ENCODE peak calls at places on chromosomes 13 and 19, in four cellular contexts. One of them, this sample, is unnamed. For H4K20me1, the result is how much of the 10 kb centered on the place peaks cover.

GRCh38 chr13:78609464-78610205 is 6.3 kb upstream of the POU4F1 start:
- DNase-seq in K562: no peak
- DNase-seq in PC-3: no peak
- DNase-seq in fibroblast of lung: no peak
- DNase-seq in this sample: peak

GRCh38 chr19:54114340-54114826 is 1.1 kb downstream of the TFPT start:
- DNase-seq in K562: no peak
- DNase-seq in PC-3: peak
- DNase-seq in fibroblast of lung: peak
- DNase-seq in this sample: peak

GRCh38 chr19:1566392-1567115 is 1.6 kb downstream of the MEX3D start:
- DNase-seq in K562: peak
- DNase-seq in PC-3: peak
- DNase-seq in fibroblast of lung: peak
- DNase-seq in this sample: peak

GRCh38 chr13:43848250-43848649 is 31.3 kb downstream of the CCDC122 start:
- DNase-seq in K562: no peak
- DNase-seq in PC-3: peak
- DNase-seq in fibroblast of lung: peak
- DNase-seq in this sample: peak

GRCh38 chr19:917323-918151 is at the start of gene KISS1R:
- DNase-seq in K562: peak
- DNase-seq in PC-3: peak
- DNase-seq in fibroblast of lung: no peak
- DNase-seq in this sample: peak

GRCh38 chr13:40169476-40169875 is 497.0 kb downstream of the FOXO1 start:
- DNase-seq in K562: no peak
- DNase-seq in PC-3: no peak
- DNase-seq in fibroblast of lung: no peak
- DNase-seq in this sample: peak

GRCh38 chr19:48933382-48933932 is at the start of gene DHDH:
- DNase-seq in K562: peak
- DNase-seq in PC-3: peak
- DNase-seq in fibroblast of lung: peak
- DNase-seq in this sample: peak

GRCh38 chr13:100946588-100946987 is 272.0 kb upstream of the TMTC4 start:
- DNase-seq in K562: no peak
- DNase-seq in PC-3: no peak
- DNase-seq in fibroblast of lung: no peak
- DNase-seq in this sample: no peak

GRCh38 chr19:19115954-19116353 is 22.3 kb downstream of the TMEM161A start:
- DNase-seq in K562: peak
- DNase-seq in PC-3: peak
- DNase-seq in fibroblast of lung: no peak
- DNase-seq in this sample: peak

GRCh38 chr13:42017264-42017663 is 31.2 kb upstream of the DGKH start:
- DNase-seq in K562: no peak
- DNase-seq in PC-3: peak
- DNase-seq in fibroblast of lung: no peak
- DNase-seq in this sample: no peak

GRCh38 chr13:28040977-28041376 is 52.5 kb upstream of the URAD start:
- DNase-seq in K562: no peak
- DNase-seq in PC-3: no peak
- DNase-seq in fibroblast of lung: no peak
- DNase-seq in this sample: no peak

GRCh38 chr19:5624741-5625140 is 1.9 kb downstream of the SAFB start:
- DNase-seq in K562: no peak
- DNase-seq in PC-3: no peak
- DNase-seq in fibroblast of lung: no peak
- DNase-seq in this sample: peak

GRCh38 chr13:59038824-59039223 is 1124.9 kb downstream of the DIAPH3 start:
- DNase-seq in K562: no peak
- DNase-seq in PC-3: peak
- DNase-seq in fibroblast of lung: peak
- DNase-seq in this sample: no peak

DNA sequence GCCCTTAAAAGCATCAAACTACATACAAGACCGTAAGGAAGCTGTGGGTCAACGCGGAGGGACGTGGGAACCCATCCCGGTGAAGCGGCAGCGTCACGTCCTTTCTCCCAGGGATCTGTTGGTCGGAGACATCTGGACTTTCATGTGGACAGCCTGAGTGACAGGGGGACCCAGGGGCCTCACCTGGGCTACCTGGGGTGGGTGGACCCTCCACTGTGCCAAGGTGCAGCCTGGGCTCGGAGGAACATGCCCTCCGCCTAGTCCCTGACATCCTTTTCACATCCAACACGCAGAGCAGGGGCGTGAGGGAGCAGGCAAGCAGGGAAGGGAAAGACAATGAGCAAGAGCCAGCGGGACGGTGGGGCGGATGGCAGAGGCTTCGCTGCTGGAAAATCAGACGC is 13.8 kb upstream of the GARIN5A start:
- DNase-seq in K562: no peak
- DNase-seq in PC-3: no peak
- DNase-seq in fibroblast of lung: no peak
- DNase-seq in this sample: no peak
- H3K4me3 ChIP-seq in K562: no peak
- H3K4me3 ChIP-seq in PC-3: no peak
- H3K4me3 ChIP-seq in fibroblast of lung: no peak
- H3K4me3 ChIP-seq in this sample: no peak

DNA sequence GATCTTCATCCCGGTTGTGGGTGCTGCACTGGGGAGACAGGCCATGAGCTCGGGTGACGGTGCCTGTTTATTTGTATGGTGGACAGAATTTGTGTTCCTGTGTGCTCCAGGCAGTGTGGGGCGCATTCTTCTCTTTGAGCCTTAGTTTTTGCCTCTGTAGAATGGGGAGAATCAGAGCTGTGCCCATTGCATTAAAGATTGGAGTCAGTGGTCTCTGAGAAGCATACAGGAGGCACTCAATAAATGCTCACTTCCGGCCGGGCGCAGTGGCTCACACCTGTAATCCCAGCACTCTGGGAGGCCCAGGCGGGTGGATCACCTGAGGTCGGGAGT is 23.0 kb downstream of the NFIC start:
- DNase-seq in K562: no peak
- DNase-seq in PC-3: no peak
- DNase-seq in fibroblast of lung: no peak
- DNase-seq in this sample: no peak
- H4K20me1 ChIP-seq in K562: under half
- H4K20me1 ChIP-seq in PC-3: under half
- H4K20me1 ChIP-seq in fibroblast of lung: under half
- H4K20me1 ChIP-seq in this sample: under half

GRCh38 chr19:47658431-47659383 is 49.8 kb downstream of the BICRA start:
- DNase-seq in K562: no peak
- DNase-seq in PC-3: no peak
- DNase-seq in fibroblast of lung: peak
- DNase-seq in this sample: no peak
- H3K4me2 ChIP-seq in K562: no peak
- H3K4me2 ChIP-seq in PC-3: no peak
- H3K4me2 ChIP-seq in fibroblast of lung: no peak
- H3K4me2 ChIP-seq in this sample: no peak

DNA sequence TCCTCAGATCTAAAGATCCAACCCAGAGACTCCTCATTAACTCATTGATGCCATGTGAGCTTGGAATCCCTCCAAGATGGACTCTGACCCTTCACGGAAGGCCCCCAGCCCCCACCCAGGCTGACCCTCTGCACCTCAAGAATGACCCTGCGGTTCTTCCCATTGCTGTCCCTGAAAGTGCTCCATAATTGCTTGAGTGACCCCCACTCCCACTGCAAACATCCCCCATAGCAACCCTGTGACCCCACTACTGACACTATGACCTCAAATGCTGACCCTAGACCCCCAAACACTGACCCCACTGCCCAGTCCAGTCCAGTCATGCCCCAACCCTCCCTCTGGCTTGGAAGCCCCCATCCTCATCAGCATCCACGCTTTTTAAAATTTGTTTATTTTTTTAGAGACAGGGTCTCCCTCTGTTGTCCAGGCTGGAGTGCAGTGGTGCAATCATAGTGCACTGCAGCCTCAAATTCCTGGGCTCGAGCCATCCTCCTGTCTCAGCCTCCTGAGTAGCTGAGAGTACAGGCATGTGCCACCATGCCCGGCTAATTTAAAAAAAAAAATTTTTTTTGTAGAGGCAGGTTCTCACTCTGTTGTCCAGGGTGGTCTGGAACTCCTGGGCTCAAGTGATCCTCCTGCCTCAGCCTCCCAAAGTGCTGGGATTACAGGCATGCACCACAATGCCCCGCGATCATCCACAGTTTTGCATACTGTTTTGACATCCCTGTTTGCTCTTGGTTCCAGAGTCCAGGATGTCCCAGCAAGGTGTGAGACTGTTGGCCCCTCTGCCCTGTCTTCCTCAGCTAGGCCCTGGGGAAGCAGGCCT is 855 bp downstream of the LYL1 start:
- DNase-seq in K562: no peak
- DNase-seq in PC-3: no peak
- DNase-seq in fibroblast of lung: no peak
- DNase-seq in this sample: no peak
- H3K4me3 ChIP-seq in K562: peak
- H3K4me3 ChIP-seq in PC-3: peak
- H3K4me3 ChIP-seq in fibroblast of lung: no peak
- H3K4me3 ChIP-seq in this sample: no peak

GRCh38 chr13:109595466-109595865 is 190.9 kb downstream of the IRS2 start:
- DNase-seq in K562: no peak
- DNase-seq in PC-3: no peak
- DNase-seq in fibroblast of lung: no peak
- DNase-seq in this sample: peak

GRCh38 chr13:109587689-109588088 is 198.7 kb downstream of the IRS2 start:
- DNase-seq in K562: no peak
- DNase-seq in PC-3: no peak
- DNase-seq in fibroblast of lung: no peak
- DNase-seq in this sample: no peak

GRCh38 chr13:109593230-109593629 is 193.2 kb downstream of the IRS2 start:
- DNase-seq in K562: no peak
- DNase-seq in PC-3: no peak
- DNase-seq in fibroblast of lung: no peak
- DNase-seq in this sample: no peak

DNA sequence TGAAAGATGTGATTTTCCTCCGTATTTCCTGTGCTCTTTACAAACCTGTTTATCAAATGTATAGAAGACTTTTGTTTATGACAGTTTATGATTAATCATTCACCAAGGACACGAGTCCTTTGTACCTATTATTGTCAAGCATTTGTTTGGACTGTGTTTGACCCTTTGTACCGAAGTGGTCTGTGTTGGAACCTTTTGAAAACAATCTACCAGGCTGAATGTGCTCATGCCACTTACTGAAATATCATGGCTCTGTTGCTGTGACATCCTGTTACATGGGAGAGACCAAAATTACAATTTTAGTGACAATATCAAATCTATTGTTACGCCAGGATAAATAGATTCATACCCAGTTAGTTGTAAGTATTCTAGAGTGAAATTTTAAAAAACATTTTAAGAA is 193.6 kb downstream of the IRS2 start:
- DNase-seq in K562: no peak
- DNase-seq in PC-3: no peak
- DNase-seq in fibroblast of lung: no peak
- DNase-seq in this sample: no peak
- H4K20me1 ChIP-seq in K562: under half
- H4K20me1 ChIP-seq in PC-3: under half
- H4K20me1 ChIP-seq in fibroblast of lung: under half
- H4K20me1 ChIP-seq in this sample: under half

GRCh38 chr13:112983042-112983305 is 14.0 kb downstream of the MCF2L start:
- DNase-seq in K562: no peak
- DNase-seq in PC-3: no peak
- DNase-seq in fibroblast of lung: no peak
- DNase-seq in this sample: no peak
- H3K4me2 ChIP-seq in K562: no peak
- H3K4me2 ChIP-seq in PC-3: no peak
- H3K4me2 ChIP-seq in fibroblast of lung: no peak
- H3K4me2 ChIP-seq in this sample: no peak

GRCh38 chr13:46386996-46387851 is at the start of gene RUBCNL:
- DNase-seq in K562: peak
- DNase-seq in PC-3: peak
- DNase-seq in fibroblast of lung: peak
- DNase-seq in this sample: peak
- H3K4me3 ChIP-seq in K562: no peak
- H3K4me3 ChIP-seq in PC-3: peak
- H3K4me3 ChIP-seq in fibroblast of lung: no peak
- H3K4me3 ChIP-seq in this sample: peak

GRCh38 chr19:2917275-2918184 is 16.8 kb downstream of the ZNF57 start:
- DNase-seq in K562: no peak
- DNase-seq in PC-3: no peak
- DNase-seq in fibroblast of lung: no peak
- DNase-seq in this sample: no peak
- H4K20me1 ChIP-seq in K562: under half
- H4K20me1 ChIP-seq in PC-3: under half
- H4K20me1 ChIP-seq in fibroblast of lung: under half
- H4K20me1 ChIP-seq in this sample: under half

DNA sequence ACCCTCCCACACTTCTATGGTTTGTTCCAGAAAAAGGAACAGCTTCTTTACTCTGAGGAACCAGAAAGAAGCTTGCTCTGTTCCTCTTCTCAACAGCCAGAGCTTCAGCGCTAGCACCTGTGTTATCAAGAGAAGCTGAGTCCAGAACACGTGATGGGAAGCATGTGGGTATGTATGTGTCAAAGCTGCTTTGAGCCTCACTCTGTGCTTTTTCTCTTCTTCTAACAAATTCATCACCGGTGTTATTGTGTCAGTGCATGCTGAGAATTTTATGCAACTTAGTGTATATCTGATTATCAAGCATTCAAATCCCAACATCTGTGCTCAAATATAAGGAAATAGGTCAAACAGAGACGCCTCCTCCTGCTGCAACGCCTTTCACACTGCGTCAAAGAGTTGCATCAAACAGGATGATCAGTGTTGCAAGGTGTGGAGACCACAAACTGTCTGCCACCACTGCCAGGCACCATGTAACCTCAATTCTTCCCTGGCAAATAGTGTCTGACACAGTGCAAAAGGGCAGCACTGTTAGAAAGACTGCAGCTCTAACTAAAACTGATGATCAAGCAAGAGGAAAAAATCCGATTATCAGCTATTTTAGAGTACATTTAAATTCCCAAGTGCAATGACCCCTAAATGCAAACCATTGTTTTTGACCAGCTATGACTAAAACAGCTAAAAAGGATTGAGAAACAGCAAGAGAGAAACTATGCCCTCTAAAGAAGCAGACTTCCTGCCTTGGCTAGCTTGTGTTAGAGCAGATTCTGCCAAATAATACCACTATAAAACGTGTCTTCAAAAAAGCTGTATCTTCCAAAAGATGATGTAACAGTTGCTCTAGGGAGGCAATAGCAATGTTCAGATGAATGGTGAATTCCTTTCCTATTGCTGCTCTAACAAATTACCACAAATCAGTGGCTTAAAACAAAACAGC is 84.1 kb downstream of the LRRC63 start:
- DNase-seq in K562: no peak
- DNase-seq in PC-3: peak
- DNase-seq in fibroblast of lung: peak
- DNase-seq in this sample: peak
- H3K4me2 ChIP-seq in K562: no peak
- H3K4me2 ChIP-seq in PC-3: no peak
- H3K4me2 ChIP-seq in fibroblast of lung: no peak
- H3K4me2 ChIP-seq in this sample: peak